ENCODE peak calls at places on chromosomes 5 and 9, in six cellular contexts. U is mesothelial cell of epicardium, E is hippocampal formation, G is uterus, J is HTR-8/SVneo, Z is astrocyte of the spinal cord. W is an unnamed sample.

GRCh38 chr5:126801174-126801991 is 24.4 kb downstream of the LMNB1 start:
- DNase-seq in E (no peak), U (no peak), Z (no peak), G (no peak), J (no peak), W (no peak)

GRCh38 chr5:39178856-39179255 is 40.5 kb downstream of the FYB1 start:
- DNase-seq in J (no peak), E (no peak), G (no peak), Z (no peak), U (no peak), W (no peak)

GRCh38 chr9:83449166-83449565 is 89.0 kb downstream of the FRMD3 start:
- DNase-seq in G (no peak), U (no peak), Z (no peak), E (no peak), J (no peak), W (no peak)

GRCh38 chr9:85522459-85523092 is 219.2 kb downstream of the AGTPBP1 start:
- DNase-seq in G (no peak), U (peak), Z (peak), J (peak), E (no peak), W (no peak)

GRCh38 chr5:54756796-54757402 is 228.5 kb downstream of the ESM1 start:
- DNase-seq in E (no peak), Z (no peak), G (no peak), J (no peak), U (no peak), W (no peak)

GRCh38 chr5:149133795-149134777 is 7.2 kb upstream of the ABLIM3 start:
- DNase-seq in U (no peak), G (peak), E (no peak), J (peak), Z (peak), W (peak)

GRCh38 chr9:117656007-117656406 is 48.2 kb upstream of the TLR4 start:
- DNase-seq in U (no peak), J (no peak), Z (no peak), E (peak), G (no peak), W (no peak)

GRCh38 chr9:106860731-106861584 is 2.0 kb upstream of the ZNF462 start:
- DNase-seq in G (peak), Z (peak), U (no peak), E (no peak), J (peak), W (peak)

GRCh38 chr5:59143926-59144333 is 561.1 kb downstream of the RAB3C start:
- DNase-seq in Z (no peak), E (no peak), J (no peak), U (no peak), G (no peak), W (no peak)

GRCh38 chr9:34520505-34521385 is 2.0 kb downstream of the ENHO start:
- DNase-seq in E (no peak), J (no peak), U (no peak), Z (no peak), G (no peak), W (no peak)

GRCh38 chr9:119701651-119702050 is 332.4 kb upstream of the BRINP1 start:
- DNase-seq in U (no peak), E (no peak), J (no peak), Z (no peak), G (no peak), W (no peak)

GRCh38 chr5:143153332-143154119 is 250.0 kb downstream of the NR3C1 start:
- DNase-seq in U (no peak), G (peak), E (no peak), J (no peak), Z (peak), W (peak)

GRCh38 chr9:83554278-83554677 is 16.1 kb upstream of the FRMD3 start:
- DNase-seq in G (no peak), E (no peak), U (no peak), J (no peak), Z (no peak), W (no peak)

GRCh38 chr5:96388186-96388585 is 44.9 kb downstream of the PCSK1 start:
- DNase-seq in J (no peak), E (no peak), G (no peak), U (no peak), Z (peak), W (no peak)

GRCh38 chr9:79325501-79325900 is 246.3 kb upstream of the TLE4 start:
- DNase-seq in G (no peak), U (no peak), J (no peak), E (no peak), Z (peak), W (no peak)

GRCh38 chr9:107178302-107178701 is 104.8 kb upstream of the RAD23B start:
- DNase-seq in Z (no peak), U (no peak), E (no peak), J (no peak), G (no peak), W (no peak)

GRCh38 chr5:77993799-77994318 is 217.7 kb upstream of the TBCA start:
- DNase-seq in U (no peak), G (no peak), E (peak), J (no peak), Z (no peak), W (no peak)

GRCh38 chr9:129333961-129334743 is 156.1 kb upstream of the IER5L start:
- DNase-seq in U (peak), Z (peak), J (peak), E (peak), G (peak), W (peak)

GRCh38 chr5:127650649-127651048 is 1.8 kb downstream of the CTXN3 start:
- DNase-seq in E (peak), U (no peak), Z (peak), G (no peak), J (no peak), W (peak)

GRCh38 chr5:128053291-128053954 is 30.1 kb upstream of the SLC12A2 start:
- DNase-seq in G (no peak), U (no peak), J (no peak), Z (peak), E (no peak), W (no peak)

GRCh38 chr9:20804476-20805253 is 120.6 kb downstream of the FOCAD start:
- DNase-seq in Z (no peak), E (no peak), U (no peak), G (no peak), J (no peak), W (no peak)

GRCh38 chr9:91786132-91786896 is 163.7 kb downstream of the ROR2 start:
- DNase-seq in E (no peak), U (no peak), G (no peak), J (no peak), Z (no peak), W (no peak)

GRCh38 chr9:113737414-113738271 is 138.5 kb upstream of the ZNF618 start:
- DNase-seq in U (no peak), G (peak), E (no peak), J (peak), Z (peak), W (peak)

GRCh38 chr9:114206221-114206760 is 51.0 kb downstream of the COL27A1 start:
- DNase-seq in J (no peak), G (no peak), E (no peak), U (no peak), Z (no peak), W (no peak)

GRCh38 chr5:32308951-32309350 is 3.8 kb downstream of the MTMR12 start:
- DNase-seq in U (no peak), E (no peak), Z (no peak), G (no peak), J (no peak), W (no peak)

GRCh38 chr5:152332696-152333095 is 72.4 kb downstream of the NMUR2 start:
- DNase-seq in G (no peak), Z (no peak), E (no peak), U (no peak), J (no peak), W (no peak)

GRCh38 chr9:14993891-14994554 is 83.8 kb upstream of the FREM1 start:
- DNase-seq in G (no peak), E (no peak), J (no peak), Z (no peak), U (no peak), W (no peak)

GRCh38 chr5:175306381-175306780 is 137.6 kb downstream of the DRD1 start:
- DNase-seq in J (no peak), U (no peak), E (no peak), G (no peak), Z (no peak), W (peak)

GRCh38 chr9:137753192-137753765 is 124.3 kb upstream of the CACNA1B start:
- DNase-seq in J (no peak), U (no peak), G (no peak), E (no peak), Z (no peak), W (no peak)

GRCh38 chr9:125393426-125393825 is 131.8 kb downstream of the GAPVD1 start:
- DNase-seq in E (no peak), G (no peak), J (no peak), U (no peak), Z (peak), W (no peak)

GRCh38 chr9:111621895-111622480 is 9.1 kb upstream of the DNAJC25 start:
- DNase-seq in E (no peak), J (no peak), Z (peak), G (peak), U (no peak), W (no peak)

GRCh38 chr9:115604831-115605483 is 487.0 kb upstream of the TNC start:
- DNase-seq in G (no peak), Z (peak), J (no peak), U (no peak), E (no peak), W (peak)

GRCh38 chr5:42518595-42519067 is 95.4 kb downstream of the GHR start:
- DNase-seq in G (no peak), E (no peak), U (no peak), J (no peak), Z (no peak), W (no peak)

W was measured in SJSA1.